ENCODE peak calls at places on chromosomes 2 and 18, in eight cellular contexts. I is CD4-positive, alpha-beta T cell; Y is HFF-Myc; N is WTC11; B is kidney; Q is foreskin fibroblast; R is fibroblast of the aortic adventitia; F is tibial nerve. Z is an unnamed sample.

GRCh38 chr2:135850811-135851668 is 14.1 kb upstream of the LCT start:
- DNase-seq in F (no peak), Y (no peak), I (no peak), B (no peak), R (no peak), Q (peak), N (no peak), Z (no peak)

GRCh38 chr2:21820271-21820670 is 696.5 kb downstream of the TDRD15 start:
- DNase-seq in Q (peak), R (no peak), F (no peak), Y (no peak), I (no peak), B (no peak), N (no peak), Z (no peak)

GRCh38 chr18:49839012-49839411 is 25.7 kb upstream of the ACAA2 start:
- DNase-seq in N (no peak), Q (peak), R (no peak), Y (no peak), B (no peak), I (no peak), F (no peak), Z (no peak)

GRCh38 chr2:119914266-119914665 is 98.6 kb upstream of the EPB41L5 start:
- DNase-seq in R (no peak), F (no peak), I (no peak), N (no peak), Q (no peak), Y (no peak), B (no peak), Z (no peak)

GRCh38 chr2:232061265-232061664 is 99.8 kb downstream of the DIS3L2 start:
- DNase-seq in F (no peak), I (no peak), Y (no peak), R (no peak), N (no peak), B (no peak), Q (no peak), Z (no peak)

GRCh38 chr2:215530191-215530968 is 94.5 kb upstream of the FN1 start:
- DNase-seq in F (no peak), I (no peak), B (no peak), R (no peak), Q (peak), N (no peak), Y (no peak), Z (no peak)

GRCh38 chr2:196515041-196515440 is 124.5 kb upstream of the CCDC150 start:
- DNase-seq in B (no peak), Y (no peak), Q (no peak), I (no peak), N (no peak), F (no peak), R (no peak), Z (no peak)

GRCh38 chr2:113136828-113137775 is 9.7 kb downstream of the IL1RN start:
- DNase-seq in Q (peak), F (no peak), N (peak), R (peak), B (no peak), I (no peak), Y (no peak), Z (peak)

GRCh38 chr2:240585101-240585500 is 1.4 kb upstream of the CAPN10 start:
- DNase-seq in B (peak), R (no peak), N (no peak), Y (no peak), F (no peak), I (no peak), Q (no peak), Z (no peak)

GRCh38 chr18:43819397-43819796 is 542.1 kb upstream of the SYT4 start:
- DNase-seq in Q (no peak), N (no peak), R (no peak), Y (no peak), I (no peak), F (no peak), B (no peak), Z (no peak)

GRCh38 chr2:173982182-173982714 is 17.1 kb upstream of the SP3 start:
- DNase-seq in R (no peak), Q (no peak), B (no peak), I (no peak), N (no peak), F (no peak), Y (no peak), Z (no peak)

GRCh38 chr2:126029316-126029715 is 626.6 kb upstream of the GYPC start:
- DNase-seq in N (peak), R (no peak), Q (no peak), I (no peak), F (no peak), Y (no peak), B (no peak), Z (no peak)
- TF ChIP-seq CTCF in N (no peak), R (no peak), Q (no peak), I (no peak), F (no peak), Y (no peak), B (no peak), Z (no peak)

GRCh38 chr2:20092901-20093235 is 41.4 kb upstream of the LAPTM4A start:
- DNase-seq in I (no peak), Y (no peak), F (no peak), R (no peak), N (no peak), B (no peak), Q (no peak), Z (no peak)

GRCh38 chr2:20094955-20095354 is 43.5 kb upstream of the LAPTM4A start:
- DNase-seq in Y (no peak), I (no peak), R (no peak), B (no peak), F (no peak), N (no peak), Q (no peak), Z (no peak)

GRCh38 chr2:20094142-20094792 is 42.8 kb upstream of the LAPTM4A start:
- DNase-seq in R (no peak), Q (peak), N (no peak), B (no peak), Y (no peak), I (no peak), F (no peak), Z (no peak)

GRCh38 chr2:20092226-20092900 is 40.9 kb upstream of the LAPTM4A start:
- DNase-seq in R (no peak), Q (no peak), Y (no peak), N (no peak), F (no peak), I (no peak), B (no peak), Z (no peak)

DNA sequence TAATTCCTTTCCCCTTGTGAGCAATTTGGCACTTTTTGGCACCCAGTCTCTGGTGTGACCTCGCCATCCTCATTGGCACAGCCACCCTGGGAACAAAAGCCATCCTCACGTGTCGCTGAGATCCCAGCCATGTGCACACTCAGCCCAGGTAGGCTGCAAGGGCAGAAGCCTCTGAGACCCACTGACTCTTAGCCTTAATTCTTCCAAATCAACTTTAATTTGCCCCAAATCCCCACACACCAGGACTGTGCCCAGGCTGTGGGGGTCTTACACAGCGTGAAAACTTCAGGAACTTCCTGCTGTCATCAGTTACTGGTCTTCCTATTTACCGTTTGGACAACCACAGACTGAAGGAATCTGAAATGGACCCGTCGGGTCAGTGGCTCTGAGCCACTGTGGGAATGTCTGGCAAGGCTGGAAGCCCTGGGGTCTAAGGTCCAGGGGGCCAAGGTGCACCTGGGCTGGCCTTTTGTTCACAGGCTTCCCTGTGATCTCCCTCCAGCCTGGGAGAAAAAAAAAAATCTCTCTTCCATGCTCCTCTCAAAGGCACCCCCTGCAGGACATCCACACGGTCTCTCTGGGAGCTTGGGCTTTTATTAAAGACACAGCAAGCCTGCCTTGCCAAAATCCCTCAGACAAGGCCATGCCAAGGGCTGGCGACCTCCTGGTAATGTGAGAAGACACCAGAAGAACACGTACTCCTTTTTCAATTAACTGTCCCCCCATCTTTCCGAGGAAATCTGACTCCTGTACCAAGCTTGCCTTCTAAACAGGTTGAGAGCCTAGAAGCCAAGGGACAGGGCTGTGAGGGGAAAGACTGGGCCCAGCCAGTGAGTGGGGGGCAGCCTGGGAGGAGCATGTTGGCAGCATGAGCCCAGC is 42.1 kb upstream of the LAPTM4A start:
- DNase-seq in N (peak), F (peak), I (no peak), R (peak), Y (peak), Q (peak), B (no peak), Z (peak)
- TF ChIP-seq CTCF in N (no peak), F (peak), I (no peak), R (peak), Y (peak), Q (peak), B (peak), Z (peak)

GRCh38 chr2:139034064-139034463 is 253.9 kb upstream of the NXPH2 start:
- DNase-seq in F (no peak), N (no peak), Q (no peak), B (no peak), I (no peak), R (no peak), Y (no peak), Z (no peak)

GRCh38 chr2:139033300-139033699 is 253.1 kb upstream of the NXPH2 start:
- DNase-seq in I (no peak), N (no peak), R (peak), F (no peak), Y (no peak), B (no peak), Q (peak), Z (no peak)

GRCh38 chr2:139031722-139032121 is 251.5 kb upstream of the NXPH2 start:
- DNase-seq in N (peak), F (no peak), Y (no peak), I (no peak), B (peak), Q (no peak), R (peak), Z (no peak)
- TF ChIP-seq CTCF in N (no peak), F (no peak), Y (no peak), I (no peak), B (no peak), Q (no peak), R (no peak), Z (no peak)

GRCh38 chr2:33766175-33766574 is 167.1 kb upstream of the FAM98A start:
- DNase-seq in F (no peak), Q (no peak), N (no peak), I (no peak), B (no peak), R (no peak), Y (no peak), Z (no peak)

GRCh38 chr2:33763671-33764310 is 164.7 kb upstream of the FAM98A start:
- DNase-seq in Q (no peak), Y (no peak), R (no peak), I (no peak), N (no peak), B (no peak), F (no peak), Z (no peak)

GRCh38 chr2:33770023-33770422 is 170.9 kb upstream of the FAM98A start:
- DNase-seq in F (no peak), I (no peak), R (no peak), N (no peak), B (no peak), Q (no peak), Y (no peak), Z (no peak)

GRCh38 chr2:33762636-33763035 is 163.5 kb upstream of the FAM98A start:
- DNase-seq in I (no peak), Q (no peak), N (no peak), B (no peak), F (no peak), Y (no peak), R (no peak), Z (no peak)

GRCh38 chr2:33765122-33765521 is 166.0 kb upstream of the FAM98A start:
- DNase-seq in B (no peak), Y (no peak), Q (no peak), N (no peak), I (no peak), R (no peak), F (no peak), Z (no peak)
- TF ChIP-seq CTCF in B (no peak), Y (no peak), Q (no peak), N (no peak), I (no peak), R (no peak), F (no peak), Z (no peak)